ENCODE peak calls at places on chromosomes 4 and X, in eight cellular contexts. U, C, F, N, O, B, W and X are unnamed samples.

GRCh38 chr4:98318521-98318920 is 57.3 kb downstream of the RAP1GDS1 start:
- DNase-seq in W (no peak), F (no peak), U (no peak), B (no peak), C (no peak), O (no peak), N (no peak), X (no peak)

GRCh38 chr4:47032405-47033106 is 1.2 kb downstream of the GABRB1 start:
- DNase-seq in C (peak; percentile 30), F (peak; percentile 48), B (peak; percentile 12), U (peak; percentile 35), O (peak; percentile 39), W (peak; percentile 47), N (no peak), X (peak; percentile 55)

GRCh38 chr4:165700855-165701254 is 172.2 kb upstream of the TLL1 start:
- DNase-seq in F (no peak), N (no peak), W (no peak), U (no peak), C (no peak), O (no peak), B (no peak), X (no peak)

GRCh38 chrX:9586992-9587392 is 122.1 kb downstream of the TBL1X start:
- DNase-seq in C (no peak), N (no peak), O (no peak), B (no peak), F (no peak), U (no peak), W (no peak), X (no peak)

GRCh38 chr4:3476341-3476747 is 13.2 kb downstream of the DOK7 start:
- DNase-seq in N (no peak), U (no peak), F (no peak), W (no peak), B (no peak), O (no peak), C (no peak), X (no peak)

GRCh38 chrX:123959281-123960063 is 2.0 kb upstream of the STAG2 start:
- DNase-seq in N (no peak), F (peak; percentile 83), O (peak; percentile 61), U (no peak), B (peak; percentile 25), C (no peak), W (no peak), X (no peak)

GRCh38 chrX:50430917-50431316 is 39.7 kb downstream of the DGKK start:
- DNase-seq in W (no peak), U (no peak), O (no peak), F (no peak), C (no peak), B (no peak), N (no peak), X (no peak)

GRCh38 chr4:4368821-4369580 is 17.9 kb upstream of the NSG1 start:
- DNase-seq in C (no peak), B (no peak), U (no peak), F (peak; percentile 79), N (no peak), O (peak; percentile 24), W (no peak), X (no peak)

GRCh38 chr4:41751325-41752061 is 3.0 kb upstream of the PHOX2B start:
- DNase-seq in O (no peak), F (no peak), W (no peak), N (no peak), U (no peak), B (no peak), C (peak; percentile 9), X (no peak)

GRCh38 chrX:93420090-93420489 is 253.3 kb downstream of the NAP1L3 start:
- DNase-seq in W (no peak), C (no peak), N (no peak), B (peak; percentile 2), U (no peak), F (no peak), O (no peak), X (no peak)

GRCh38 chr4:3399277-3400194 is 42.2 kb upstream of the HGFAC start:
- DNase-seq in N (no peak), U (no peak), C (peak; percentile 12), O (peak; percentile 13), B (no peak), W (no peak), F (no peak), X (no peak)

GRCh38 chrX:34653811-34654210 is 3.3 kb downstream of the TMEM47 start:
- DNase-seq in U (no peak), N (no peak), B (no peak), F (no peak), O (peak; percentile 52), C (no peak), W (no peak), X (no peak)

GRCh38 chrX:147476008-147476407 is 435.7 kb upstream of the FMR1 start:
- DNase-seq in F (no peak), O (peak; percentile 22), B (no peak), W (no peak), C (peak; percentile 16), N (peak; percentile 12), U (no peak), X (no peak)